ENCODE peak calls at places on chromosomes 1 and 21, in four cellular contexts. L, Q, S and U are unnamed samples.

GRCh38 chr1:70495370-70495769 is 84.3 kb downstream of the CTH start:
- DNase-seq in Q (no peak), S (no peak), L (no peak), U (no peak)

GRCh38 chr1:24966724-24967346 is 36.8 kb upstream of the RUNX3 start:
- DNase-seq in S (no peak), L (peak), Q (no peak), U (no peak)

GRCh38 chr1:109266965-109267364 is 16.0 kb downstream of the PSRC1 start:
- DNase-seq in L (peak), S (no peak), Q (no peak), U (no peak)

GRCh38 chr1:167722870-167723251 is 1.1 kb downstream of the MPZL1 start:
- DNase-seq in L (no peak), Q (no peak), S (no peak), U (no peak)

GRCh38 chr1:150971583-150972416 is 2.8 kb downstream of the CERS2 start:
- DNase-seq in Q (no peak), S (peak), L (no peak), U (no peak)

GRCh38 chr1:200353232-200353631 is 56.6 kb downstream of the ZNF281 start:
- DNase-seq in Q (no peak), S (no peak), L (peak), U (no peak)

GRCh38 chr1:43285269-43285986 is at the start of gene C1orf210:
- DNase-seq in L (no peak), S (peak), Q (no peak), U (no peak)

GRCh38 chr1:152801333-152801732 is 4.8 kb downstream of the LCE1D start:
- DNase-seq in L (no peak), Q (no peak), S (no peak), U (no peak)

GRCh38 chr1:23916209-23917131 is 3.3 kb upstream of the CNR2 start:
- DNase-seq in S (peak), Q (peak), L (peak), U (peak)

GRCh38 chr1:15152318-15153183 is 996 bp upstream of the TMEM51 start:
- DNase-seq in Q (no peak), S (peak), L (peak), U (peak)

GRCh38 chr1:171727778-171728177 is 14.1 kb downstream of the VAMP4 start:
- DNase-seq in L (no peak), S (no peak), Q (no peak), U (no peak)

GRCh38 chr1:93042134-93042821 is 36.8 kb upstream of the MTF2 start:
- DNase-seq in Q (no peak), S (no peak), L (no peak), U (no peak)

GRCh38 chr1:79679916-79680315 is 673.4 kb upstream of the ADGRL4 start:
- DNase-seq in S (no peak), Q (no peak), L (no peak), U (no peak)

GRCh38 chr1:71861022-71861421 is 421.3 kb downstream of the NEGR1 start:
- DNase-seq in L (peak), S (no peak), Q (no peak), U (no peak)

GRCh38 chr1:184950209-184950608 is 24.1 kb downstream of the NIBAN1 start:
- DNase-seq in L (no peak), Q (no peak), S (no peak), U (no peak)

GRCh38 chr21:36180963-36181362 is 24.3 kb downstream of the DOP1B start:
- DNase-seq in Q (no peak), L (no peak), S (no peak), U (no peak)

GRCh38 chr1:216910081-216910840 is 187.0 kb upstream of the ESRRG start:
- DNase-seq in Q (no peak), S (no peak), L (peak), U (no peak)

GRCh38 chr1:223084466-223084865 is 58.6 kb downstream of the TLR5 start:
- DNase-seq in Q (no peak), S (peak), L (no peak), U (no peak)

GRCh38 chr1:43345119-43345518 is 7.5 kb downstream of the MPL start:
- DNase-seq in Q (no peak), L (no peak), S (no peak), U (no peak)

GRCh38 chr1:55970711-55971110 is 608.7 kb downstream of the PLPP3 start:
- DNase-seq in Q (no peak), L (no peak), S (no peak), U (no peak)

GRCh38 chr1:216563096-216563495 is 139.8 kb upstream of the USH2A start:
- DNase-seq in S (no peak), L (no peak), Q (no peak), U (no peak)

GRCh38 chr1:8540266-8540926 is 222.5 kb downstream of the SLC45A1 start:
- DNase-seq in Q (no peak), L (peak), S (no peak), U (no peak)

GRCh38 chr1:36722871-36723270 is 240.2 kb upstream of the CSF3R start:
- DNase-seq in S (no peak), L (no peak), Q (no peak), U (no peak)

GRCh38 chr1:37038079-37038702 is 3.9 kb upstream of the GRIK3 start:
- DNase-seq in S (peak), L (no peak), Q (no peak), U (no peak)

GRCh38 chr1:206608108-206608698 is 4.1 kb downstream of the EIF2D start:
- DNase-seq in Q (peak), L (peak), S (peak), U (no peak)

GRCh38 chr1:183585038-183585437 is 5.2 kb downstream of the NCF2 start:
- DNase-seq in L (no peak), S (no peak), Q (no peak), U (no peak)

GRCh38 chr21:45072166-45072962 is 2.0 kb upstream of the ADARB1 start:
- DNase-seq in S (no peak), L (no peak), Q (no peak), U (no peak)

GRCh38 chr1:117093091-117093534 is 28.4 kb downstream of the TRIM45 start:
- DNase-seq in S (no peak), L (peak), Q (no peak), U (no peak)

GRCh38 chr1:178881950-178882349 is 11.1 kb upstream of the ANGPTL1 start:
- DNase-seq in S (no peak), L (no peak), Q (no peak), U (no peak)

GRCh38 chr1:163768581-163768980 is 446.8 kb downstream of the NUF2 start:
- DNase-seq in L (no peak), Q (no peak), S (no peak), U (no peak)

GRCh38 chr1:71030021-71030420 is 17.6 kb downstream of the PTGER3 start:
- DNase-seq in Q (no peak), S (no peak), L (no peak), U (no peak)

GRCh38 chr1:58290685-58291372 is 255.7 kb downstream of the OMA1 start:
- DNase-seq in Q (no peak), S (peak), L (peak), U (no peak)

GRCh38 chr1:51750218-51750617 is 128.3 kb downstream of the NRDC start:
- DNase-seq in S (no peak), Q (no peak), L (peak), U (no peak)

GRCh38 chr1:220788900-220789299 is 2.2 kb downstream of the MTARC1 start:
- DNase-seq in Q (no peak), L (no peak), S (no peak), U (no peak)

GRCh38 chr1:52645261-52645660 is 12.3 kb downstream of the SHISAL2A start:
- DNase-seq in S (no peak), L (no peak), Q (no peak), U (no peak)

GRCh38 chr1:154567386-154568164 is at the start of gene CHRNB2:
- DNase-seq in S (peak), L (peak), Q (peak), U (peak)

GRCh38 chr1:45395582-45395981 is 55.3 kb upstream of the MUTYH start:
- DNase-seq in Q (no peak), S (no peak), L (no peak), U (no peak)

GRCh38 chr1:167711797-167712196 is 10.0 kb upstream of the MPZL1 start:
- DNase-seq in S (no peak), Q (no peak), L (no peak), U (no peak)

GRCh38 chr1:29121516-29121937 is 2.2 kb downstream of the TMEM200B start:
- DNase-seq in L (no peak), S (no peak), Q (no peak), U (no peak)

GRCh38 chr1:156804572-156805243 is 11.9 kb downstream of the SH2D2A start:
- DNase-seq in L (no peak), Q (no peak), S (no peak), U (no peak)

GRCh38 chr1:156804026-156804425 is 12.6 kb downstream of the SH2D2A start:
- DNase-seq in L (no peak), Q (no peak), S (no peak), U (no peak)

GRCh38 chr1:156806512-156807440 is 9.9 kb downstream of the SH2D2A start:
- DNase-seq in S (no peak), L (no peak), Q (no peak), U (no peak)

GRCh38 chr1:156807627-156808026 is 9.0 kb downstream of the SH2D2A start:
- DNase-seq in L (no peak), Q (no peak), S (no peak), U (no peak)

DNA sequence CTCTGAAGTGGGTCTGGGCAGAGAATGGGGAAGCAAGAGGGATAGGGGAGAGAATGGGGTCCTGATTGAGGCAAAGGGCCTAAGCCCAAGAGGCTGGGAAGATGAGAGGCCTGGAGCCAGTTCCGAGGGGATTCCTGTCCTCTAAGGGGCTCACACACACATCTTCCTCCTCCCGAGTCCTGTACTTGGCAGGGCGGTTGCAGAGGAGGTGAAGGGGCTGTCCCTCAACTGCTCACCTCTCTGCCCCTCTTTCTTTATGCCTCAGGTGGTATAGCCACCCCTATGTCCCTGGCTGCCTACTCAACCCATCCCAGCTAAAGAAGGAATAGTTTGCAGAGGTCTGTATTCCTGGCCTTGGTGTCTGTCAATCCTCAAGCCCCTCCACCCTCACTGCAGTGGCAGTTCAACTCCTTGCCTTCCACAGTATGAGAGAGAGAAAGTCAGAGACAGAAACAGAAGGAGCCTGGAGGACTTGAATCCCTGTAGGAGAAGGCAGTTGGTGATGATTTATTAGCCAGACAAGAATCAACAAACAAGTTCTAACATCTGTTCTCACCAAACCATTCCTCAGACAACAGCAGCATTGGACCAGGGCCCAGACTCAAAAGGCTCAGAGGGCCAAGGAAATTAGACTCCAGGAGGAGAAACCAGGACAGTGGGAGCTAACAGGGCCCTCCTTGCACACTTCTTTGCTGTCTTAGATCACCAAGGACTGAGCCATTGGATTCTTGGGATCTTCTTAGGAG is 10.7 kb downstream of the SH2D2A start:
- DNase-seq in Q (no peak), S (no peak), L (peak), U (no peak)
- TF ChIP-seq CTCF in Q (no peak), S (no peak), L (no peak), U (no peak)

GRCh38 chr1:48869116-48869893 is 92.6 kb upstream of the BEND5 start:
- DNase-seq in Q (no peak), S (no peak), L (no peak), U (no peak)
- TF ChIP-seq CTCF in Q (no peak), S (no peak), L (no peak), U (no peak)

DNA sequence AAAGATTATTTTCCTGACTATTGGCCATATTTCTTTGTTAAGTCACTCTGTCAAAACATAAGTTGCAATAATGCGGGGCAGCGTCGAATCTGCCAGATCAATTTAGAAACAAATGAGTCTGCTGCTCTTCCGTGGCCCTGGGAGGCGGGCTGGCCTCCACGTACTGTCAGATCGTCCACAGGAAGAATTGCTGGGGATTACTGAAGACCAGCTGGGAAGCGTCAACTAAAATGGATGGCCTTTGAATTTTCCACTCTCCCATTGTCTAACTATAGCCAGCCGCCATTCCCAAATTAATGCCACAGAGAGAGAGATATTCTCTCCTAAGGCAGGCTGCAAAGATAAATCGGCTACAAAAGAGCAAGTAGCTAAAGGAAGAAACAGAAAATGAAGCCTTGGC is 560.2 kb downstream of the SMYD3 start:
- DNase-seq in L (peak), Q (no peak), S (no peak), U (no peak)
- TF ChIP-seq CTCF in L (no peak), Q (no peak), S (no peak), U (no peak)

GRCh38 chr1:67144696-67145095 is 9.9 kb upstream of the C1orf141 start:
- DNase-seq in Q (no peak), S (no peak), L (peak), U (no peak)
- TF ChIP-seq CTCF in Q (no peak), S (no peak), L (peak), U (peak)

GRCh38 chr1:197327776-197328364 is 59.8 kb downstream of the CRB1 start:
- DNase-seq in S (no peak), Q (no peak), L (peak), U (no peak)
- TF ChIP-seq CTCF in S (peak), Q (no peak), L (peak), U (peak)

GRCh38 chr1:85608851-85609250 is 28.3 kb downstream of the CCN1 start:
- DNase-seq in S (no peak), L (no peak), Q (no peak), U (no peak)
- TF ChIP-seq CTCF in S (no peak), L (no peak), Q (no peak), U (no peak)